ENCODE peak calls at places on chromosomes 4 and X, in nine cellular contexts. P is iPS-NIHi11; I is SW480; F is heart left ventricle; E is stimulated activated CD8-positive, alpha-beta memory T cell treated with anti-CD3 and anti-CD28 coated beads, Interleukin-15, amount 100 ng/mL, for 1 hour; N is WTC11; A is cerebellum; C is NCI-H2171; R is tibial artery. X is an unnamed sample.

GRCh38 chrX:102599950-102600579 is 750 bp downstream of the ARMCX5 start:
- DNase-seq in P (peak; percentile 4), I (peak; percentile 8), F (no peak), E (no peak), N (no peak), A (peak; percentile 4), C (no peak), R (no peak), X (no peak)

GRCh38 chrX:115894087-115894486 is 276.5 kb upstream of the AGTR2 start:
- DNase-seq in P (no peak), I (peak; percentile 21), F (no peak), E (no peak), N (no peak), A (peak; percentile 61), C (peak; percentile 26), R (no peak), X (no peak)

GRCh38 chr4:147078875-147079658 is 133.4 kb upstream of the TTC29 start:
- DNase-seq in P (no peak), I (no peak), F (peak; percentile 58), E (no peak), N (no peak), A (peak; percentile 20), C (no peak), R (no peak), X (no peak)

GRCh38 chr4:183681119-183681518 is 22.0 kb downstream of the TRAPPC11 start:
- DNase-seq in P (no peak), I (no peak), F (no peak), E (no peak), N (no peak), A (no peak), C (no peak), R (no peak), X (no peak)

GRCh38 chr4:99323761-99324160 is 2.6 kb upstream of the ADH1B start:
- DNase-seq in P (no peak), I (no peak), F (no peak), E (no peak), N (no peak), A (no peak), C (peak; percentile 60), R (peak; percentile 45), X (no peak)

GRCh38 chr4:119559044-119559647 is 69.5 kb downstream of the PDE5A start:
- DNase-seq in P (peak; percentile 23), I (peak; percentile 33), F (no peak), E (no peak), N (no peak), A (peak; percentile 5), C (no peak), R (no peak), X (no peak)

GRCh38 chrX:13599491-13599890 is 30.1 kb downstream of the EGFL6 start:
- DNase-seq in P (no peak), I (no peak), F (no peak), E (no peak), N (no peak), A (no peak), C (no peak), R (no peak), X (no peak)

GRCh38 chr4:27000820-27001219 is 140.2 kb downstream of the STIM2 start:
- DNase-seq in P (no peak), I (peak; percentile 1), F (no peak), E (no peak), N (no peak), A (no peak), C (no peak), R (no peak), X (no peak)

GRCh38 chr4:102174800-102175199 is 170.5 kb downstream of the SLC39A8 start:
- DNase-seq in P (no peak), I (no peak), F (no peak), E (no peak), N (no peak), A (no peak), C (no peak), R (no peak), X (no peak)

GRCh38 chrX:276588-277171 is 4.5 kb upstream of the PLCXD1 start:
- DNase-seq in P (no peak), I (peak; percentile 6), F (peak; percentile 70), E (no peak), N (no peak), A (no peak), C (no peak), R (peak; percentile 22), X (peak; percentile 77)

GRCh38 chrX:105837227-105837626 is 14.9 kb downstream of the NRK start:
- DNase-seq in P (no peak), I (peak; percentile 13), F (peak; percentile 40), E (no peak), N (no peak), A (no peak), C (no peak), R (peak; percentile 83), X (no peak)

GRCh38 chr4:8304827-8305695 is 35.5 kb downstream of the HTRA3 start:
- DNase-seq in P (no peak), I (no peak), F (peak; percentile 37), E (no peak), N (no peak), A (no peak), C (no peak), R (peak; percentile 15), X (no peak)

GRCh38 chr4:1404573-1405248 is 1.5 kb downstream of the NKX1-1 start:
- DNase-seq in P (peak; percentile 63), I (no peak), F (peak; percentile 52), E (no peak), N (no peak), A (no peak), C (no peak), R (no peak), X (peak; percentile 30)

GRCh38 chr4:183287677-183288076 is 32.4 kb downstream of the CLDN22 start:
- DNase-seq in P (no peak), I (no peak), F (no peak), E (no peak), N (no peak), A (no peak), C (no peak), R (no peak), X (no peak)

GRCh38 chr4:1195109-1195671 is 22.8 kb upstream of the SPON2 start:
- DNase-seq in P (peak; percentile 30), I (no peak), F (peak; percentile 58), E (no peak), N (peak; percentile 5), A (no peak), C (no peak), R (no peak), X (no peak)

X was measured in lower lobe of right lung.